ENCODE peak calls at places on chromosome X, in nine cellular contexts. M, N, K, R, I, C, B, W and Y are unnamed samples.

GRCh38 chrX:18896680-18897544 is 87.0 kb downstream of the PHKA2 start:
- DNase-seq in C (no peak), M (no peak), B (no peak), N (no peak), W (no peak), R (no peak), I (no peak), K (no peak), Y (no peak)

GRCh38 chrX:134423606-134424005 is 36.4 kb upstream of the HPRT1 start:
- DNase-seq in N (no peak), B (no peak), C (no peak), M (no peak), K (no peak), W (no peak), R (peak; percentile 51), I (no peak), Y (no peak)

GRCh38 chrX:153306527-153307115 is 14.9 kb downstream of the PNMA6F start:
- DNase-seq in W (no peak), C (no peak), I (no peak), K (no peak), M (no peak), N (no peak), R (no peak), B (no peak), Y (no peak)

GRCh38 chrX:150913511-150913910 is 15.0 kb upstream of the CD99L2 start:
- DNase-seq in I (no peak), M (no peak), C (no peak), N (no peak), W (no peak), B (no peak), K (no peak), R (peak; percentile 61), Y (no peak)

GRCh38 chrX:73916931-73917657 is 354.1 kb downstream of the CHIC1 start:
- DNase-seq in N (peak; percentile 36), R (peak; percentile 92), K (no peak), C (no peak), I (peak; percentile 4), B (no peak), W (no peak), M (no peak), Y (no peak)

GRCh38 chrX:71181558-71181909 is 36.9 kb downstream of the NLGN3 start:
- DNase-seq in W (peak; percentile 23), C (no peak), M (no peak), I (no peak), R (peak; percentile 10), K (no peak), N (no peak), B (peak; percentile 7), Y (peak; percentile 44)

GRCh38 chrX:118698516-118699247 is 28.7 kb upstream of the IL13RA1 start:
- DNase-seq in M (no peak), R (no peak), W (no peak), B (no peak), I (no peak), C (no peak), N (no peak), K (no peak), Y (no peak)

GRCh38 chrX:134599173-134599914 is 58.9 kb downstream of the PLAC1 start:
- DNase-seq in W (no peak), C (peak; percentile 30), M (no peak), I (no peak), N (peak; percentile 51), K (no peak), B (no peak), R (peak; percentile 92), Y (no peak)

GRCh38 chrX:13472975-13473665 is 96.3 kb upstream of the EGFL6 start:
- DNase-seq in M (no peak), I (no peak), C (no peak), B (no peak), K (no peak), N (no peak), W (no peak), R (peak; percentile 60), Y (no peak)

GRCh38 chrX:66602381-66602938 is 36.4 kb downstream of the EDA2R start:
- DNase-seq in B (no peak), N (no peak), K (no peak), C (no peak), R (no peak), W (no peak), M (no peak), I (no peak), Y (no peak)

GRCh38 chrX:79300821-79301220 is 66.3 kb downstream of the ITM2A start:
- DNase-seq in C (no peak), I (no peak), M (no peak), K (no peak), W (no peak), R (no peak), B (no peak), N (no peak), Y (no peak)

GRCh38 chrX:9682456-9682855 is 83.2 kb downstream of the GPR143 start:
- DNase-seq in M (no peak), K (no peak), C (no peak), I (no peak), W (peak; percentile 47), B (no peak), N (no peak), R (peak; percentile 54), Y (no peak)

GRCh38 chrX:131588995-131589394 is 45.1 kb downstream of the OR13H1 start:
- DNase-seq in W (no peak), R (peak; percentile 3), C (no peak), K (no peak), M (no peak), N (no peak), B (no peak), I (no peak), Y (no peak)

GRCh38 chrX:118975831-118976598 is 1.6 kb downstream of the LONRF3 start:
- DNase-seq in B (peak; percentile 65), W (peak; percentile 65), C (peak; percentile 93), I (no peak), K (peak; percentile 7), N (no peak), M (peak; percentile 34), R (peak; percentile 46), Y (peak; percentile 54)

GRCh38 chrX:3518870-3519269 is 172.4 kb upstream of the MXRA5 start:
- DNase-seq in M (no peak), C (peak; percentile 11), R (peak; percentile 83), N (peak; percentile 76), W (peak; percentile 20), I (peak; percentile 63), K (no peak), B (no peak), Y (no peak)

GRCh38 chrX:120793098-120793497 is 82.6 kb downstream of the CT47B1 start:
- DNase-seq in C (no peak), W (no peak), R (no peak), B (no peak), I (no peak), K (no peak), M (no peak), N (no peak), Y (no peak)

GRCh38 chrX:120794525-120794975 is 81.1 kb downstream of the CT47B1 start:
- DNase-seq in K (no peak), W (no peak), B (no peak), I (no peak), N (no peak), R (peak; percentile 46), C (no peak), M (no peak), Y (no peak)

GRCh38 chrX:120791013-120791643 is 84.5 kb downstream of the CT47B1 start:
- DNase-seq in C (peak; percentile 29), B (no peak), R (peak; percentile 80), N (no peak), W (peak; percentile 18), I (peak; percentile 19), M (no peak), K (no peak), Y (no peak)

GRCh38 chrX:120790552-120790951 is 85.1 kb downstream of the CT47B1 start:
- DNase-seq in I (no peak), K (no peak), R (no peak), N (no peak), B (no peak), C (no peak), W (no peak), M (no peak), Y (no peak)

DNA sequence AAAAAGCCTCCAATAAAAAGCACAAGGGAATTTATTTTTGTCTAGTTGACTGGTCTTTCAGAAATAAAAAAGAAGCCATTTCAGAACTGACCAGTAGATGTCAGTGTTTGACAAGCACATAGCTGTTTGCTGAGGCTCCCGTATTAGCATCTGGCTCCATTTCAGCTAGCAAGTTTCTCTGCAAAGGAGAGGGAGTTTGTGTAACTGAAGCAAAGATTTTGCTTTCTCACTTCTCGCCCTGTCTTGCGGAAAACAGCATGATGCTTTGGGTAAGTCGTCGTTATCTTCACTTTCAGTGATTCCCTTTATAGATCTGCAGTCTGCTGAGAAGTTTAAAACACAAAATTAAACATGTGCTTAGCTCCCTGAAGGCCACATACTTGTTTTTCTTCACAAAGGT is 85.5 kb downstream of the CT47B1 start:
- DNase-seq in M (no peak), W (peak; percentile 20), C (no peak), R (peak; percentile 86), I (peak; percentile 38), K (no peak), B (no peak), N (no peak), Y (no peak)
- TF ChIP-seq CTCF in M (peak; percentile 67), W (peak; percentile 76), C (no peak), R (peak; percentile 62), I (peak; percentile 59), K (peak; percentile 70), B (peak; percentile 64), N (peak; percentile 34), Y (no peak)

DNA sequence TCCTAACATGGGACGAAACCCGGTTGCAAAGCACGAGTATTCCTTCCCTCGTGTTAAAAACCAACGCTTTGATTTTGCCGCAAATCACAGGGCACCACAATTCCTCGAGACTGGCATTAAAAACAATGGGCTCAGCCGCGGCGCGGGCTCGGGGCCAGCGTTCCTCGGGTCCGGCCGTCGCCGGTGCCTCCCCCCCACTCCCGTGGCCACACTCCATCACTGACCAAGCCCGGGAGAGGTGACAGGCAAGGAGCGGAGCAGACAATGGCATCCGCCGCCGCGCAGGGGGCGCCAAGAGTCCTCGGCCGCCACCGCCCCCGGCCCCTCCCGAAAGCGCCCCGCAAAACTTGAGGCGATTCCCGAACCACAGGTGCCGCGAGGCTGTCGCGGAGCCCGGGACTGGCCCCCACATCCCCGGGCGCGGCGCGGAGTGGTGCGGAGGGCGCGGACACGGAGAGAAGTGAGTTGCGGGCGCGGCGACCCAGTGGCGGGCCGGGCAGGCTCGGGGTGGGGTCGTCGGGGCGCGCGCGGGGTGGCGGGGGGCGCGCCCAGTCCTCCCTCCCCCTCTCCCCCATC is 445 bp downstream of the AP1S2 start:
- DNase-seq in C (peak; percentile 51), K (peak; percentile 75), I (no peak), R (no peak), W (peak; percentile 58), M (peak; percentile 62), B (peak; percentile 34), N (no peak), Y (peak; percentile 42)
- TF ChIP-seq CTCF in C (peak; percentile 11), K (peak; percentile 54), I (no peak), R (no peak), W (no peak), M (no peak), B (peak; percentile 37), N (no peak), Y (no peak)

GRCh38 chrX:109077788-109078187 is 341.4 kb upstream of the IRS4 start:
- DNase-seq in R (no peak), N (no peak), W (no peak), K (no peak), M (no peak), B (no peak), I (no peak), C (no peak), Y (no peak)
- TF ChIP-seq CTCF in R (no peak), N (no peak), W (no peak), K (no peak), M (no peak), B (no peak), I (no peak), C (no peak), Y (no peak)

GRCh38 chrX:80648023-80648422 is 161.7 kb downstream of the BRWD3 start:
- DNase-seq in N (no peak), I (no peak), W (no peak), R (peak; percentile 29), B (no peak), M (no peak), C (no peak), K (no peak), Y (no peak)
- TF ChIP-seq CTCF in N (peak; percentile 14), I (peak; percentile 47), W (no peak), R (peak; percentile 40), B (no peak), M (no peak), C (no peak), K (peak; percentile 35), Y (no peak)